ENCODE peak calls at places on chromosome 2, in eight cellular contexts. One of them, this sample, is unnamed.
A peak's percentile ranks its signal among the peaks of the same experiment; 100 is the strongest.

GRCh38 chr2:205800804-205801203 is 118.5 kb downstream of the NRP2 start:
- DNase-seq in Peyer's patch: no peak
- DNase-seq in neuronal stem cell: no peak
- DNase-seq in NCI-H82: no peak
- DNase-seq in AG10803: no peak
- DNase-seq in WERI-Rb-1: no peak
- DNase-seq in right cardiac atrium: peak; percentile 23
- DNase-seq in T follicular helper cell: no peak
- DNase-seq in this sample: peak; percentile 14

GRCh38 chr2:71082402-71083252 is 14.2 kb downstream of the NAGK start:
- DNase-seq in Peyer's patch: no peak
- DNase-seq in neuronal stem cell: no peak
- DNase-seq in NCI-H82: no peak
- DNase-seq in AG10803: no peak
- DNase-seq in WERI-Rb-1: no peak
- DNase-seq in right cardiac atrium: no peak
- DNase-seq in T follicular helper cell: no peak
- DNase-seq in this sample: no peak

GRCh38 chr2:39625193-39625926 is 40.4 kb upstream of the TMEM178A start:
- DNase-seq in Peyer's patch: no peak
- DNase-seq in neuronal stem cell: no peak
- DNase-seq in NCI-H82: no peak
- DNase-seq in AG10803: peak; percentile 7
- DNase-seq in WERI-Rb-1: no peak
- DNase-seq in right cardiac atrium: no peak
- DNase-seq in T follicular helper cell: no peak
- DNase-seq in this sample: no peak

GRCh38 chr2:108165750-108166149 is 74.0 kb upstream of the SULT1C3 start:
- DNase-seq in Peyer's patch: no peak
- DNase-seq in neuronal stem cell: no peak
- DNase-seq in NCI-H82: no peak
- DNase-seq in AG10803: no peak
- DNase-seq in WERI-Rb-1: no peak
- DNase-seq in right cardiac atrium: no peak
- DNase-seq in T follicular helper cell: no peak
- DNase-seq in this sample: no peak

GRCh38 chr2:75952173-75952572 is 241.5 kb upstream of the GCFC2 start:
- DNase-seq in Peyer's patch: no peak
- DNase-seq in neuronal stem cell: no peak
- DNase-seq in NCI-H82: no peak
- DNase-seq in AG10803: no peak
- DNase-seq in WERI-Rb-1: no peak
- DNase-seq in right cardiac atrium: no peak
- DNase-seq in T follicular helper cell: no peak
- DNase-seq in this sample: no peak

GRCh38 chr2:235278771-235279355 is 215.0 kb upstream of the AGAP1 start:
- DNase-seq in Peyer's patch: no peak
- DNase-seq in neuronal stem cell: no peak
- DNase-seq in NCI-H82: no peak
- DNase-seq in AG10803: no peak
- DNase-seq in WERI-Rb-1: no peak
- DNase-seq in right cardiac atrium: no peak
- DNase-seq in T follicular helper cell: no peak
- DNase-seq in this sample: no peak

GRCh38 chr2:23420091-23420839 is 35.3 kb downstream of the KLHL29 start:
- DNase-seq in Peyer's patch: no peak
- DNase-seq in neuronal stem cell: no peak
- DNase-seq in NCI-H82: no peak
- DNase-seq in AG10803: no peak
- DNase-seq in WERI-Rb-1: no peak
- DNase-seq in right cardiac atrium: no peak
- DNase-seq in T follicular helper cell: no peak
- DNase-seq in this sample: no peak

GRCh38 chr2:120765031-120765910 is 29.6 kb downstream of the GLI2 start:
- DNase-seq in Peyer's patch: peak; percentile 42
- DNase-seq in neuronal stem cell: no peak
- DNase-seq in NCI-H82: no peak
- DNase-seq in AG10803: no peak
- DNase-seq in WERI-Rb-1: no peak
- DNase-seq in right cardiac atrium: peak; percentile 69
- DNase-seq in T follicular helper cell: no peak
- DNase-seq in this sample: no peak

GRCh38 chr2:47221039-47221438 is 65.9 kb upstream of the STPG4 start:
- DNase-seq in Peyer's patch: no peak
- DNase-seq in neuronal stem cell: no peak
- DNase-seq in NCI-H82: no peak
- DNase-seq in AG10803: peak; percentile 85
- DNase-seq in WERI-Rb-1: no peak
- DNase-seq in right cardiac atrium: no peak
- DNase-seq in T follicular helper cell: no peak
- DNase-seq in this sample: no peak

This sample was measured in NCI-H2171.